ENCODE peak calls at places on chromosome 15, in seven cellular contexts. U is HepG2, O is suprapubic skin, W is transverse colon, Y is stomach, A is GM12892, N is upper lobe of left lung. C is an unnamed sample.

GRCh38 chr15:69808756-69809155 is 289.0 kb downstream of the TLE3 start:
- DNase-seq in U (no peak), Y (no peak), N (peak; percentile 65), A (no peak), O (no peak), W (no peak), C (no peak)

GRCh38 chr15:82764740-82765139 is 41.1 kb downstream of the FSD2 start:
- DNase-seq in W (no peak), A (no peak), U (no peak), Y (no peak), O (no peak), N (no peak), C (no peak)

GRCh38 chr15:68335251-68335650 is 57.7 kb downstream of the FEM1B start:
- DNase-seq in O (no peak), Y (no peak), A (no peak), U (no peak), W (no peak), N (no peak), C (peak; percentile 91)

GRCh38 chr15:31455499-31455898 is 128.9 kb downstream of the KLF13 start:
- DNase-seq in U (no peak), W (no peak), O (peak; percentile 2), A (no peak), N (no peak), Y (no peak), C (no peak)

GRCh38 chr15:47027322-47027946 is 689.9 kb upstream of the SEMA6D start:
- DNase-seq in O (no peak), N (no peak), U (no peak), Y (no peak), W (no peak), A (no peak), C (no peak)

GRCh38 chr15:33865416-33865815 is 102.9 kb upstream of the CHRM5 start:
- DNase-seq in O (no peak), Y (no peak), U (no peak), A (no peak), N (no peak), W (no peak), C (no peak)

GRCh38 chr15:85031086-85031943 is 49.7 kb downstream of the PDE8A start:
- DNase-seq in A (no peak), Y (no peak), W (no peak), O (no peak), N (no peak), U (no peak), C (no peak)

GRCh38 chr15:94306700-94307650 is 75.6 kb downstream of the MCTP2 start:
- DNase-seq in W (no peak), U (no peak), O (no peak), Y (no peak), N (no peak), A (no peak), C (no peak)

GRCh38 chr15:68374346-68374745 is 57.6 kb downstream of the ITGA11 start:
- DNase-seq in O (peak; percentile 46), Y (peak; percentile 10), W (no peak), N (no peak), U (no peak), A (no peak), C (no peak)

GRCh38 chr15:69080958-69081248 is 66.4 kb downstream of the NOX5 start:
- DNase-seq in W (no peak), N (no peak), Y (no peak), O (no peak), A (no peak), U (no peak), C (no peak)

GRCh38 chr15:90680371-90680935 is 36.7 kb upstream of the BLM start:
- DNase-seq in U (no peak), A (no peak), W (no peak), Y (no peak), O (no peak), N (no peak), C (no peak)

GRCh38 chr15:50884583-50884982 is 23.9 kb upstream of the AP4E1 start:
- DNase-seq in W (no peak), U (no peak), A (no peak), N (no peak), Y (no peak), O (no peak), C (no peak)

GRCh38 chr15:89885611-89886010 is 8.2 kb downstream of the AP3S2 start:
- DNase-seq in U (no peak), W (no peak), O (no peak), Y (no peak), N (no peak), A (no peak), C (no peak)

GRCh38 chr15:50911641-50912040 is 3.2 kb downstream of the AP4E1 start:
- DNase-seq in Y (no peak), A (no peak), O (no peak), W (no peak), N (no peak), U (no peak), C (no peak)

GRCh38 chr15:64844576-64845140 is 2.9 kb downstream of the PLEKHO2 start:
- DNase-seq in O (no peak), A (no peak), N (no peak), Y (no peak), U (no peak), W (no peak), C (no peak)

GRCh38 chr15:39581501-39582285 is 814 bp downstream of the THBS1 start:
- DNase-seq in W (peak; percentile 82), A (peak; percentile 11), O (no peak), U (peak; percentile 78), Y (peak; percentile 65), N (peak; percentile 73), C (peak; percentile 74)

DNA sequence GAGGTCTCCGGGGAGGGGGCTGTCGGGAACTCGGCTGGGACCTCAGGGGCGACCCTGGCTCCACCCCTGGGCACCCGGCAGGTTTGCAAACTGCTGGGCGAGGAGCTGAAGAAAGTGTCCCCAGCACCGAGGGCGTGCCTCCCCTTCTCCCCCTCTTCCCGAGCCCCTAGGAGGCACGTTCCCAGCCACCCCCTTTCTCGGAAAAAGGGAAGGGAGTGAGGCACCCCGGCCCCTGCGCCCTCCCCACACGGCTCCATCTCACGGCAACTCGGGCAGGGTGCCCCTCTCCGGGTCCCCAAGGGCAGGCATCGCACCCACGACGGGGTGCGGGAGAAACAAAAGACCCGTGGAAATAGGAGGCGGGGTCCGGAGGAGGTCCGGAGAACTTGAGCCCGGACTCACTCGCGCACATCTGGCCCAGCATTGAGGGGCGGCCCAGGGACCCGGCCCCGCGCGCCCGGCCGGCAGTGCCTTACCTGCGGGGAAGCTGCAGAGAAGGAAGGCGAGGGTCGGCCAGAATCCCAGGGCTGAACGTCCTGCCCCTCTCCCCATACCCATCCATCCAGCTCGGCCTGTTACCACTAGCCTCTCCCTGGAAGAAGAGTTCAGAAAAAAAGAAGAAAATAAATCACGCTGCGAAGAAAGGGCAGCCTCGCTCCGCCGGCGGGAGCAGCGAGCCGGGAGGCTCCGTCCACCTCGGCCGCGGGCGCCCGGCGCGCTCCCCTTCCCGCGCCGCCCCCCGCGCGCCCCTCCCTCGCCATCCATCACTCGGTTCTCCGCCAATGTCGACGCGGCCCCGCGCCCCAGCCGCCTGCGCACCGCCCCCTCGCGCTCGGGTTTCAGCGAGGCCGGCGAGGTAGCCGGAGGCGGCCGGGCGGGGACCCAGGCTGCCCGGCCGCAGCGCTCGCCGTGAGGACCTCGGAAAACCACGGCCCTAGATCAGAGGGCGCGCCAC is 16.3 kb downstream of the RGMA start:
- DNase-seq in N (peak; percentile 76), A (no peak), Y (peak; percentile 69), U (peak; percentile 6), W (peak; percentile 63), O (peak; percentile 83), C (no peak)
- TF ChIP-seq POLR2A in N (peak; percentile 65), A (no peak), Y (no peak), U (no peak), W (peak; percentile 39), O (peak; percentile 52), C (no peak)

DNA sequence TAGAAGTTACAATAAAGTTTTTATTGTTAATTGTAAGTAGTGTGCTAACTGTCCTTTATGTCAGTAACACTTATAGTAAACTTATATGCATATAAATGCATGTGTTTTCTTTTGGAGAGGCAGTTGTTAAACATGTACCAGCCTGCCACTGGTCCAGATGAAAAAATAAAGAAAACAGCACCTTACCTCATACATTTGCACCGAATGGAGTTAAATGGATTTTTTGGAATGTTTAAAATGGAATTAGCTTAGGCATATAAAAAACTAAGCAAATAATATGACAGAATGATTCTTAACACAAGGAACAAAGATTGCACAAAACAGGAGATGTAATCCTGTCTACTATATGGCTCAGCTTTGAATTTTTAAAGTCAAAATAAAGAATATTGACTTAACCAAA is 50.2 kb upstream of the ALDH1A3 start:
- DNase-seq in Y (no peak), A (no peak), O (no peak), U (no peak), N (no peak), W (no peak), C (no peak)
- TF ChIP-seq POLR2AphosphoS5 in Y (no peak), A (no peak), O (no peak), U (no peak), N (no peak), W (no peak), C (no peak)

GRCh38 chr15:74384566-74385441 is 17.4 kb upstream of the CYP11A1 start:
- DNase-seq in O (no peak), A (peak; percentile 81), W (peak; percentile 58), Y (peak; percentile 46), N (peak; percentile 68), U (no peak), C (no peak)
- TF ChIP-seq POLR2A in O (no peak), A (peak; percentile 75), W (no peak), Y (no peak), N (no peak), U (no peak), C (no peak)

GRCh38 chr15:70854669-70854976 is 666 bp upstream of the LARP6 start:
- DNase-seq in U (no peak), A (no peak), N (no peak), Y (no peak), O (no peak), W (no peak), C (no peak)

GRCh38 chr15:70853270-70853854 is 595 bp downstream of the LARP6 start:
- DNase-seq in N (no peak), A (no peak), W (peak; percentile 11), U (no peak), O (no peak), Y (no peak), C (no peak)

GRCh38 chr15:70852501-70853269 is 1.3 kb downstream of the LARP6 start:
- DNase-seq in A (no peak), O (no peak), U (no peak), W (no peak), Y (no peak), N (no peak), C (no peak)

GRCh38 chr15:70855764-70856163 is 1.8 kb upstream of the LARP6 start:
- DNase-seq in W (no peak), Y (no peak), A (no peak), U (no peak), O (no peak), N (no peak), C (no peak)

DNA sequence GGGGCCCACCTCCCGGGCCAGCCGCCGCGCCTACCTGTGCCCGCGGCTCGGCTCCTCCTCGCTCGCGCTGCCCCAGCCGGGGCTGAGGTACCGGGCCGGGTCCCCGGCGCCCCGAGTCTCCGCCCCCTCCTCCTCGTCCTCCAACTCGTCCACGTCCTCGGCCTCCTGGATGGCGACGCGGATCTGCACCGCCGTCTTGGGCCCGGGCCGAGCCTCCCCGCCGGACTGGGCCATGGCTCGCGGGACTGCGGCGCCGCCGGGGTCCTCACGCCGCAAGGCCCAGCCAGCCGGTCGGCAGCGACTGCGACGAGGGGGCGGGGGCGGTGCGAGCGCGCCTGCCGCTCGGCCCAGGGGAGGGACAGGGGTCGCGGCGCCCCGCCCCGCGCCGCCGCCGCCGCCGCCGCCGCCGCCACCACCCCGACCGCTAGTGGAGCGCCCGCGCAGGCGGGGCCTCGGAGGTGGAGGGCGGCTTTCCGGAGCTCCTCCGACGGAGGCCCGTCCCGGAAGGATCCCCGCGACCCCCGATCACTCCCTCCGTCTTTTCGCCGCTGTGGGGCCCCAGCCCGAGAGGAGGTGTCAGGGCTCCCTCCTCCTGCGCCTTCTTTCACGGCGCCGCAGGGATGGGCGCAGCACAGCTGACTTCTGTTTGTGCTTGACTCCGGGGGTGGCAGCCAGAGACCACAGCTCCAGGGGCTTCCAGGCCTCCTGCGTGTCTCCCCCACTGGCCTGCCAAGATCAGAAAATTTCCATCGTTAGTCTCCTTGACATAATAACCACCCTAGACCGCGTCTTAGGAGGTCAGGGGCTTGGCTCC is at the start of gene LARP6:
- DNase-seq in O (peak; percentile 75), W (peak; percentile 27), N (no peak), U (no peak), A (peak; percentile 25), Y (peak; percentile 67), C (peak; percentile 56)
- TF ChIP-seq POLR2AphosphoS5 in O (no peak), W (no peak), N (peak; percentile 64), U (no peak), A (no peak), Y (peak; percentile 56), C (no peak)

C was measured in breast epithelium.